ENCODE peak calls at places on chromosomes 2 and 18, in nine cellular contexts. One of them, this sample, is unnamed.

GRCh38 chr2:178819992-178820391 is 12.8 kb upstream of the TTN start:
- DNase-seq in activated T-cell treated with anti-CD3 and anti-CD28 coated beads for 24 hours: no peak
- DNase-seq in MV-4-11: no peak
- DNase-seq in HuH-7.5: no peak
- DNase-seq in activated effector memory CD4-positive, alpha-beta T cell treated with Interleukin-2 at 50 U/mL for 16 hours: no peak
- DNase-seq in stimulated activated CD4-positive, alpha-beta T cell treated with anti-CD3 and anti-CD28 coated beads, Interleukin-4, amount 100 ng/mL, for 48 hours: no peak
- DNase-seq in EL: no peak
- DNase-seq in NCI-H2081 treated with DMSO at 0.1 percent for 48 hours: no peak
- DNase-seq in psoas muscle: no peak
- DNase-seq in this sample: peak; percentile 5

GRCh38 chr2:236749346-236749745 is 179.7 kb downstream of the ACKR3 start:
- DNase-seq in activated T-cell treated with anti-CD3 and anti-CD28 coated beads for 24 hours: no peak
- DNase-seq in MV-4-11: no peak
- DNase-seq in HuH-7.5: no peak
- DNase-seq in activated effector memory CD4-positive, alpha-beta T cell treated with Interleukin-2 at 50 U/mL for 16 hours: no peak
- DNase-seq in stimulated activated CD4-positive, alpha-beta T cell treated with anti-CD3 and anti-CD28 coated beads, Interleukin-4, amount 100 ng/mL, for 48 hours: no peak
- DNase-seq in EL: peak; percentile 43
- DNase-seq in NCI-H2081 treated with DMSO at 0.1 percent for 48 hours: no peak
- DNase-seq in psoas muscle: no peak
- DNase-seq in this sample: peak; percentile 78

GRCh38 chr2:26008851-26009566 is 24.9 kb upstream of the RAB10 start:
- DNase-seq in activated T-cell treated with anti-CD3 and anti-CD28 coated beads for 24 hours: no peak
- DNase-seq in MV-4-11: peak; percentile 99
- DNase-seq in HuH-7.5: no peak
- DNase-seq in activated effector memory CD4-positive, alpha-beta T cell treated with Interleukin-2 at 50 U/mL for 16 hours: no peak
- DNase-seq in stimulated activated CD4-positive, alpha-beta T cell treated with anti-CD3 and anti-CD28 coated beads, Interleukin-4, amount 100 ng/mL, for 48 hours: no peak
- DNase-seq in EL: peak; percentile 72
- DNase-seq in NCI-H2081 treated with DMSO at 0.1 percent for 48 hours: no peak
- DNase-seq in psoas muscle: peak; percentile 45
- DNase-seq in this sample: peak; percentile 57

GRCh38 chr2:38438536-38439225 is 61.6 kb upstream of the ATL2 start:
- DNase-seq in activated T-cell treated with anti-CD3 and anti-CD28 coated beads for 24 hours: no peak
- DNase-seq in MV-4-11: no peak
- DNase-seq in HuH-7.5: no peak
- DNase-seq in activated effector memory CD4-positive, alpha-beta T cell treated with Interleukin-2 at 50 U/mL for 16 hours: no peak
- DNase-seq in stimulated activated CD4-positive, alpha-beta T cell treated with anti-CD3 and anti-CD28 coated beads, Interleukin-4, amount 100 ng/mL, for 48 hours: no peak
- DNase-seq in EL: no peak
- DNase-seq in NCI-H2081 treated with DMSO at 0.1 percent for 48 hours: no peak
- DNase-seq in psoas muscle: no peak
- DNase-seq in this sample: no peak

GRCh38 chr2:160278889-160279196 is 78.8 kb upstream of the ITGB6 start:
- DNase-seq in activated T-cell treated with anti-CD3 and anti-CD28 coated beads for 24 hours: no peak
- DNase-seq in MV-4-11: no peak
- DNase-seq in HuH-7.5: no peak
- DNase-seq in activated effector memory CD4-positive, alpha-beta T cell treated with Interleukin-2 at 50 U/mL for 16 hours: no peak
- DNase-seq in stimulated activated CD4-positive, alpha-beta T cell treated with anti-CD3 and anti-CD28 coated beads, Interleukin-4, amount 100 ng/mL, for 48 hours: no peak
- DNase-seq in EL: peak; percentile 25
- DNase-seq in NCI-H2081 treated with DMSO at 0.1 percent for 48 hours: no peak
- DNase-seq in psoas muscle: no peak
- DNase-seq in this sample: peak; percentile 25

GRCh38 chr18:39806519-39806918 is 2148.5 kb upstream of the PIK3C3 start:
- DNase-seq in activated T-cell treated with anti-CD3 and anti-CD28 coated beads for 24 hours: no peak
- DNase-seq in MV-4-11: no peak
- DNase-seq in HuH-7.5: no peak
- DNase-seq in activated effector memory CD4-positive, alpha-beta T cell treated with Interleukin-2 at 50 U/mL for 16 hours: no peak
- DNase-seq in stimulated activated CD4-positive, alpha-beta T cell treated with anti-CD3 and anti-CD28 coated beads, Interleukin-4, amount 100 ng/mL, for 48 hours: no peak
- DNase-seq in EL: peak; percentile 36
- DNase-seq in NCI-H2081 treated with DMSO at 0.1 percent for 48 hours: no peak
- DNase-seq in psoas muscle: no peak
- DNase-seq in this sample: peak; percentile 23

GRCh38 chr18:76932026-76932819 is 109.9 kb downstream of the ZNF236 start:
- DNase-seq in activated T-cell treated with anti-CD3 and anti-CD28 coated beads for 24 hours: no peak
- DNase-seq in MV-4-11: peak; percentile 56
- DNase-seq in HuH-7.5: no peak
- DNase-seq in activated effector memory CD4-positive, alpha-beta T cell treated with Interleukin-2 at 50 U/mL for 16 hours: no peak
- DNase-seq in stimulated activated CD4-positive, alpha-beta T cell treated with anti-CD3 and anti-CD28 coated beads, Interleukin-4, amount 100 ng/mL, for 48 hours: no peak
- DNase-seq in EL: no peak
- DNase-seq in NCI-H2081 treated with DMSO at 0.1 percent for 48 hours: no peak
- DNase-seq in psoas muscle: peak; percentile 76
- DNase-seq in this sample: no peak

GRCh38 chr2:241721852-241722251 is 12.6 kb upstream of the D2HGDH start:
- DNase-seq in activated T-cell treated with anti-CD3 and anti-CD28 coated beads for 24 hours: no peak
- DNase-seq in MV-4-11: no peak
- DNase-seq in HuH-7.5: no peak
- DNase-seq in activated effector memory CD4-positive, alpha-beta T cell treated with Interleukin-2 at 50 U/mL for 16 hours: no peak
- DNase-seq in stimulated activated CD4-positive, alpha-beta T cell treated with anti-CD3 and anti-CD28 coated beads, Interleukin-4, amount 100 ng/mL, for 48 hours: no peak
- DNase-seq in EL: no peak
- DNase-seq in NCI-H2081 treated with DMSO at 0.1 percent for 48 hours: no peak
- DNase-seq in psoas muscle: no peak
- DNase-seq in this sample: no peak

GRCh38 chr2:215723011-215723410 is 287.1 kb upstream of the FN1 start:
- DNase-seq in activated T-cell treated with anti-CD3 and anti-CD28 coated beads for 24 hours: no peak
- DNase-seq in MV-4-11: no peak
- DNase-seq in HuH-7.5: no peak
- DNase-seq in activated effector memory CD4-positive, alpha-beta T cell treated with Interleukin-2 at 50 U/mL for 16 hours: no peak
- DNase-seq in stimulated activated CD4-positive, alpha-beta T cell treated with anti-CD3 and anti-CD28 coated beads, Interleukin-4, amount 100 ng/mL, for 48 hours: no peak
- DNase-seq in EL: no peak
- DNase-seq in NCI-H2081 treated with DMSO at 0.1 percent for 48 hours: no peak
- DNase-seq in psoas muscle: no peak
- DNase-seq in this sample: peak; percentile 63

GRCh38 chr18:12828116-12829051 is 55.7 kb downstream of the PTPN2 start:
- DNase-seq in activated T-cell treated with anti-CD3 and anti-CD28 coated beads for 24 hours: no peak
- DNase-seq in MV-4-11: no peak
- DNase-seq in HuH-7.5: no peak
- DNase-seq in activated effector memory CD4-positive, alpha-beta T cell treated with Interleukin-2 at 50 U/mL for 16 hours: no peak
- DNase-seq in stimulated activated CD4-positive, alpha-beta T cell treated with anti-CD3 and anti-CD28 coated beads, Interleukin-4, amount 100 ng/mL, for 48 hours: no peak
- DNase-seq in EL: no peak
- DNase-seq in NCI-H2081 treated with DMSO at 0.1 percent for 48 hours: no peak
- DNase-seq in psoas muscle: no peak
- DNase-seq in this sample: no peak

GRCh38 chr2:240293126-240293864 is 142.2 kb upstream of the GPC1 start:
- DNase-seq in activated T-cell treated with anti-CD3 and anti-CD28 coated beads for 24 hours: no peak
- DNase-seq in MV-4-11: no peak
- DNase-seq in HuH-7.5: no peak
- DNase-seq in activated effector memory CD4-positive, alpha-beta T cell treated with Interleukin-2 at 50 U/mL for 16 hours: no peak
- DNase-seq in stimulated activated CD4-positive, alpha-beta T cell treated with anti-CD3 and anti-CD28 coated beads, Interleukin-4, amount 100 ng/mL, for 48 hours: no peak
- DNase-seq in EL: no peak
- DNase-seq in NCI-H2081 treated with DMSO at 0.1 percent for 48 hours: no peak
- DNase-seq in psoas muscle: no peak
- DNase-seq in this sample: no peak

GRCh38 chr2:234492687-234493086 is 4.2 kb downstream of the ARL4C start:
- DNase-seq in activated T-cell treated with anti-CD3 and anti-CD28 coated beads for 24 hours: no peak
- DNase-seq in MV-4-11: no peak
- DNase-seq in HuH-7.5: no peak
- DNase-seq in activated effector memory CD4-positive, alpha-beta T cell treated with Interleukin-2 at 50 U/mL for 16 hours: no peak
- DNase-seq in stimulated activated CD4-positive, alpha-beta T cell treated with anti-CD3 and anti-CD28 coated beads, Interleukin-4, amount 100 ng/mL, for 48 hours: no peak
- DNase-seq in EL: no peak
- DNase-seq in NCI-H2081 treated with DMSO at 0.1 percent for 48 hours: no peak
- DNase-seq in psoas muscle: no peak
- DNase-seq in this sample: no peak

GRCh38 chr2:203164311-203164935 is 74.4 kb upstream of the CYP20A1 start:
- DNase-seq in activated T-cell treated with anti-CD3 and anti-CD28 coated beads for 24 hours: no peak
- DNase-seq in MV-4-11: peak; percentile 21
- DNase-seq in HuH-7.5: no peak
- DNase-seq in activated effector memory CD4-positive, alpha-beta T cell treated with Interleukin-2 at 50 U/mL for 16 hours: no peak
- DNase-seq in stimulated activated CD4-positive, alpha-beta T cell treated with anti-CD3 and anti-CD28 coated beads, Interleukin-4, amount 100 ng/mL, for 48 hours: no peak
- DNase-seq in EL: peak; percentile 1
- DNase-seq in NCI-H2081 treated with DMSO at 0.1 percent for 48 hours: no peak
- DNase-seq in psoas muscle: no peak
- DNase-seq in this sample: no peak

GRCh38 chr2:66490588-66491001 is 55.7 kb downstream of the MEIS1 start:
- DNase-seq in activated T-cell treated with anti-CD3 and anti-CD28 coated beads for 24 hours: no peak
- DNase-seq in MV-4-11: no peak
- DNase-seq in HuH-7.5: no peak
- DNase-seq in activated effector memory CD4-positive, alpha-beta T cell treated with Interleukin-2 at 50 U/mL for 16 hours: no peak
- DNase-seq in stimulated activated CD4-positive, alpha-beta T cell treated with anti-CD3 and anti-CD28 coated beads, Interleukin-4, amount 100 ng/mL, for 48 hours: no peak
- DNase-seq in EL: no peak
- DNase-seq in NCI-H2081 treated with DMSO at 0.1 percent for 48 hours: no peak
- DNase-seq in psoas muscle: no peak
- DNase-seq in this sample: no peak

GRCh38 chr2:238486123-238486848 is 59.6 kb downstream of the ASB1 start:
- DNase-seq in activated T-cell treated with anti-CD3 and anti-CD28 coated beads for 24 hours: no peak
- DNase-seq in MV-4-11: no peak
- DNase-seq in HuH-7.5: no peak
- DNase-seq in activated effector memory CD4-positive, alpha-beta T cell treated with Interleukin-2 at 50 U/mL for 16 hours: no peak
- DNase-seq in stimulated activated CD4-positive, alpha-beta T cell treated with anti-CD3 and anti-CD28 coated beads, Interleukin-4, amount 100 ng/mL, for 48 hours: no peak
- DNase-seq in EL: no peak
- DNase-seq in NCI-H2081 treated with DMSO at 0.1 percent for 48 hours: no peak
- DNase-seq in psoas muscle: no peak
- DNase-seq in this sample: no peak

GRCh38 chr2:216044883-216045499 is 31.6 kb upstream of the MREG start:
- DNase-seq in activated T-cell treated with anti-CD3 and anti-CD28 coated beads for 24 hours: no peak
- DNase-seq in MV-4-11: no peak
- DNase-seq in HuH-7.5: no peak
- DNase-seq in activated effector memory CD4-positive, alpha-beta T cell treated with Interleukin-2 at 50 U/mL for 16 hours: no peak
- DNase-seq in stimulated activated CD4-positive, alpha-beta T cell treated with anti-CD3 and anti-CD28 coated beads, Interleukin-4, amount 100 ng/mL, for 48 hours: no peak
- DNase-seq in EL: no peak
- DNase-seq in NCI-H2081 treated with DMSO at 0.1 percent for 48 hours: no peak
- DNase-seq in psoas muscle: no peak
- DNase-seq in this sample: no peak

GRCh38 chr2:151028691-151029176 is 232.9 kb downstream of the RBM43 start:
- DNase-seq in activated T-cell treated with anti-CD3 and anti-CD28 coated beads for 24 hours: no peak
- DNase-seq in MV-4-11: no peak
- DNase-seq in HuH-7.5: no peak
- DNase-seq in activated effector memory CD4-positive, alpha-beta T cell treated with Interleukin-2 at 50 U/mL for 16 hours: no peak
- DNase-seq in stimulated activated CD4-positive, alpha-beta T cell treated with anti-CD3 and anti-CD28 coated beads, Interleukin-4, amount 100 ng/mL, for 48 hours: no peak
- DNase-seq in EL: no peak
- DNase-seq in NCI-H2081 treated with DMSO at 0.1 percent for 48 hours: no peak
- DNase-seq in psoas muscle: no peak
- DNase-seq in this sample: no peak

GRCh38 chr2:223459328-223459939 is 142.7 kb downstream of the SCG2 start:
- DNase-seq in activated T-cell treated with anti-CD3 and anti-CD28 coated beads for 24 hours: no peak
- DNase-seq in MV-4-11: no peak
- DNase-seq in HuH-7.5: no peak
- DNase-seq in activated effector memory CD4-positive, alpha-beta T cell treated with Interleukin-2 at 50 U/mL for 16 hours: no peak
- DNase-seq in stimulated activated CD4-positive, alpha-beta T cell treated with anti-CD3 and anti-CD28 coated beads, Interleukin-4, amount 100 ng/mL, for 48 hours: no peak
- DNase-seq in EL: peak; percentile 39
- DNase-seq in NCI-H2081 treated with DMSO at 0.1 percent for 48 hours: peak; percentile 28
- DNase-seq in psoas muscle: no peak
- DNase-seq in this sample: no peak

GRCh38 chr18:55838841-55839240 is 250.8 kb upstream of the TCF4 start:
- DNase-seq in activated T-cell treated with anti-CD3 and anti-CD28 coated beads for 24 hours: no peak
- DNase-seq in MV-4-11: no peak
- DNase-seq in HuH-7.5: no peak
- DNase-seq in activated effector memory CD4-positive, alpha-beta T cell treated with Interleukin-2 at 50 U/mL for 16 hours: no peak
- DNase-seq in stimulated activated CD4-positive, alpha-beta T cell treated with anti-CD3 and anti-CD28 coated beads, Interleukin-4, amount 100 ng/mL, for 48 hours: no peak
- DNase-seq in EL: peak; percentile 72
- DNase-seq in NCI-H2081 treated with DMSO at 0.1 percent for 48 hours: no peak
- DNase-seq in psoas muscle: no peak
- DNase-seq in this sample: peak; percentile 25

GRCh38 chr18:50836521-50836957 is 16.7 kb upstream of the MRO start:
- DNase-seq in activated T-cell treated with anti-CD3 and anti-CD28 coated beads for 24 hours: no peak
- DNase-seq in MV-4-11: peak; percentile 78
- DNase-seq in HuH-7.5: no peak
- DNase-seq in activated effector memory CD4-positive, alpha-beta T cell treated with Interleukin-2 at 50 U/mL for 16 hours: no peak
- DNase-seq in stimulated activated CD4-positive, alpha-beta T cell treated with anti-CD3 and anti-CD28 coated beads, Interleukin-4, amount 100 ng/mL, for 48 hours: no peak
- DNase-seq in EL: peak; percentile 75
- DNase-seq in NCI-H2081 treated with DMSO at 0.1 percent for 48 hours: no peak
- DNase-seq in psoas muscle: no peak
- DNase-seq in this sample: peak; percentile 17

GRCh38 chr2:147101906-147102790 is 742.7 kb upstream of the ACVR2A start:
- DNase-seq in activated T-cell treated with anti-CD3 and anti-CD28 coated beads for 24 hours: no peak
- DNase-seq in MV-4-11: no peak
- DNase-seq in HuH-7.5: no peak
- DNase-seq in activated effector memory CD4-positive, alpha-beta T cell treated with Interleukin-2 at 50 U/mL for 16 hours: no peak
- DNase-seq in stimulated activated CD4-positive, alpha-beta T cell treated with anti-CD3 and anti-CD28 coated beads, Interleukin-4, amount 100 ng/mL, for 48 hours: no peak
- DNase-seq in EL: no peak
- DNase-seq in NCI-H2081 treated with DMSO at 0.1 percent for 48 hours: no peak
- DNase-seq in psoas muscle: no peak
- DNase-seq in this sample: no peak

This sample was measured in brain microvascular endothelial cell.